ENCODE peak calls at places on chromosomes 6 and 20, in eight cellular contexts. H is NCI-H1092 treated with DMSO at 0.1 percent for 48 hours, J is psoas muscle, X is heart left ventricle, E is DMS153, S is breast epithelium, C is EL, O is IMR-90. M is an unnamed sample.

GRCh38 chr6:157124855-157125254 is 198.5 kb downstream of the TMEM242 start:
- DNase-seq in H (no peak), J (no peak), X (no peak), E (no peak), S (no peak), C (no peak), O (no peak), M (no peak)

GRCh38 chr20:49043000-49043399 is 3.1 kb upstream of the CSE1L start:
- DNase-seq in H (no peak), J (no peak), X (no peak), E (no peak), S (no peak), C (no peak), O (no peak), M (no peak)

GRCh38 chr6:145891565-145891964 is 72.6 kb downstream of the SHPRH start:
- DNase-seq in H (no peak), J (no peak), X (no peak), E (no peak), S (no peak), C (no peak), O (peak), M (no peak)

GRCh38 chr6:72382602-72383529 is 239.0 kb upstream of the KCNQ5 start:
- DNase-seq in H (no peak), J (no peak), X (no peak), E (no peak), S (no peak), C (no peak), O (no peak), M (no peak)

GRCh38 chr20:59976196-59976847 is 18.1 kb downstream of the CDH26 start:
- DNase-seq in H (no peak), J (no peak), X (no peak), E (no peak), S (no peak), C (no peak), O (peak), M (no peak)

GRCh38 chr20:62361799-62362589 is 5.1 kb downstream of the LAMA5 start:
- DNase-seq in H (no peak), J (peak), X (peak), E (no peak), S (peak), C (no peak), O (no peak), M (peak)

GRCh38 chr20:57598060-57598459 is 22.2 kb downstream of the ZBP1 start:
- DNase-seq in H (no peak), J (peak), X (no peak), E (no peak), S (no peak), C (no peak), O (no peak), M (no peak)

GRCh38 chr6:53986165-53986720 is 125.0 kb upstream of the MLIP start:
- DNase-seq in H (no peak), J (peak), X (no peak), E (no peak), S (no peak), C (peak), O (peak), M (peak)

GRCh38 chr6:88728756-88729155 is 234.7 kb downstream of the RNGTT start:
- DNase-seq in H (no peak), J (no peak), X (no peak), E (no peak), S (no peak), C (no peak), O (no peak), M (no peak)

GRCh38 chr20:59515013-59515905 is 89.1 kb upstream of the PHACTR3 start:
- DNase-seq in H (peak), J (peak), X (peak), E (no peak), S (peak), C (peak), O (peak), M (peak)

GRCh38 chr6:10381133-10381829 is 33.6 kb downstream of the TFAP2A start:
- DNase-seq in H (peak), J (no peak), X (no peak), E (no peak), S (no peak), C (no peak), O (no peak), M (no peak)

GRCh38 chr6:90369024-90369519 is 72.4 kb upstream of the BACH2 start:
- DNase-seq in H (no peak), J (peak), X (peak), E (no peak), S (peak), C (peak), O (peak), M (peak)

GRCh38 chr6:134472661-134473060 is 154.7 kb upstream of the SGK1 start:
- DNase-seq in H (no peak), J (no peak), X (no peak), E (no peak), S (no peak), C (no peak), O (no peak), M (peak)

GRCh38 chr6:71473908-71474307 is 185.3 kb downstream of the OGFRL1 start:
- DNase-seq in H (no peak), J (peak), X (peak), E (no peak), S (peak), C (peak), O (peak), M (peak)

GRCh38 chr6:149027484-149027883 is 280.7 kb downstream of the UST start:
- DNase-seq in H (no peak), J (no peak), X (no peak), E (no peak), S (no peak), C (no peak), O (no peak), M (no peak)

GRCh38 chr6:24720131-24720603 is 1.2 kb upstream of the C6orf62 start:
- DNase-seq in H (peak), J (peak), X (peak), E (peak), S (peak), C (peak), O (peak), M (peak)

GRCh38 chr20:38017959-38018358 is 15.3 kb downstream of the TTI1 start:
- DNase-seq in H (no peak), J (no peak), X (no peak), E (no peak), S (no peak), C (no peak), O (no peak), M (no peak)

GRCh38 chr20:50721881-50722281 is 9.5 kb upstream of the PARD6B start:
- DNase-seq in H (no peak), J (peak), X (peak), E (no peak), S (no peak), C (no peak), O (no peak), M (no peak)

GRCh38 chr6:35723587-35723986 is 13.2 kb upstream of the ARMC12 start:
- DNase-seq in H (no peak), J (no peak), X (no peak), E (no peak), S (no peak), C (no peak), O (no peak), M (no peak)

GRCh38 chr6:135520781-135521180 is 23.2 kb upstream of the AHI1 start:
- DNase-seq in H (no peak), J (no peak), X (no peak), E (no peak), S (no peak), C (peak), O (peak), M (no peak)

GRCh38 chr20:46512943-46513844 is at the start of gene ZNF334:
- DNase-seq in H (peak), J (peak), X (peak), E (peak), S (peak), C (peak), O (peak), M (peak)

M was measured in body of pancreas.